ENCODE peak calls at places on chromosomes 1 and 21, in nine cellular contexts. O is nephron progenitor cell, N is GM06990, C is endothelial cell of umbilical vein, K is kidney, L is psoas muscle, Q is AG10803, F is Calu3, J is lower leg skin. D is an unnamed sample.
A peak's percentile ranks its signal among the peaks of the same experiment; 100 is the strongest.

GRCh38 chr1:109045595-109045994 is 3.7 kb upstream of the WDR47 start:
- DNase-seq in F (no peak), O (no peak), Q (no peak), N (no peak), L (no peak), K (no peak), C (no peak), J (no peak), D (no peak)

GRCh38 chr1:237267743-237268142 is 225.8 kb downstream of the RYR2 start:
- DNase-seq in Q (no peak), L (no peak), F (no peak), J (no peak), K (no peak), C (no peak), N (no peak), O (no peak), D (no peak)

GRCh38 chr1:179803916-179804315 is 60.8 kb downstream of the FAM163A start:
- DNase-seq in K (no peak), J (no peak), O (no peak), N (no peak), Q (peak; percentile 41), C (no peak), F (no peak), L (no peak), D (no peak)

GRCh38 chr1:154502066-154502741 is at the start of the genes SHE and TDRD10:
- DNase-seq in Q (no peak), C (peak; percentile 63), F (no peak), N (no peak), O (peak; percentile 64), J (peak; percentile 89), K (peak; percentile 83), L (peak; percentile 59), D (no peak)

GRCh38 chr1:121408354-121408753 is 223.6 kb downstream of the SRGAP2C start:
- DNase-seq in O (no peak), K (no peak), Q (no peak), N (no peak), J (no peak), C (no peak), L (no peak), F (no peak), D (no peak)

GRCh38 chr1:204742676-204743075 is 57.1 kb upstream of the LRRN2 start:
- DNase-seq in Q (no peak), C (no peak), F (no peak), J (no peak), K (peak; percentile 85), O (no peak), L (no peak), N (no peak), D (no peak)

GRCh38 chr1:42176902-42177519 is 12.5 kb upstream of the GUCA2A start:
- DNase-seq in C (peak; percentile 66), K (no peak), O (peak; percentile 24), L (no peak), J (no peak), F (peak; percentile 50), N (no peak), Q (peak; percentile 40), D (no peak)

GRCh38 chr1:31798433-31799195 is 17.2 kb downstream of the SPOCD1 start:
- DNase-seq in O (no peak), Q (peak; percentile 84), L (peak; percentile 45), C (peak; percentile 88), N (no peak), K (peak; percentile 70), J (peak; percentile 83), F (peak; percentile 56), D (peak; percentile 26)

GRCh38 chr1:38745476-38746410 is 113.8 kb downstream of the RRAGC start:
- DNase-seq in Q (no peak), K (no peak), O (no peak), F (no peak), L (no peak), J (peak; percentile 76), N (no peak), C (no peak), D (no peak)

GRCh38 chr1:90344963-90345730 is 350.2 kb downstream of the ZNF326 start:
- DNase-seq in Q (no peak), K (no peak), C (no peak), O (no peak), F (no peak), N (no peak), J (no peak), L (no peak), D (no peak)

GRCh38 chr1:24415910-24416665 is 486 bp downstream of the NIPAL3 start:
- DNase-seq in J (no peak), K (no peak), Q (no peak), F (peak; percentile 14), O (peak; percentile 22), C (no peak), L (no peak), N (no peak), D (no peak)

GRCh38 chr1:19443321-19443720 is 42.0 kb downstream of the CAPZB start:
- DNase-seq in K (no peak), F (no peak), O (no peak), Q (no peak), J (no peak), L (no peak), C (no peak), N (no peak), D (no peak)

GRCh38 chr1:36178479-36179219 is 22.7 kb downstream of the MAP7D1 start:
- DNase-seq in O (peak; percentile 57), F (no peak), K (no peak), L (no peak), C (no peak), Q (no peak), J (no peak), N (no peak), D (no peak)

GRCh38 chr1:93081716-93082115 is 2.6 kb downstream of the MTF2 start:
- DNase-seq in Q (peak; percentile 89), F (peak; percentile 4), N (no peak), K (no peak), C (peak; percentile 67), J (no peak), O (no peak), L (no peak), D (no peak)

GRCh38 chr1:98049370-98050115 is 128.7 kb upstream of the DPYD start:
- DNase-seq in J (no peak), L (no peak), N (no peak), Q (peak; percentile 31), F (no peak), O (peak; percentile 49), K (peak; percentile 53), C (peak; percentile 30), D (no peak)

DNA sequence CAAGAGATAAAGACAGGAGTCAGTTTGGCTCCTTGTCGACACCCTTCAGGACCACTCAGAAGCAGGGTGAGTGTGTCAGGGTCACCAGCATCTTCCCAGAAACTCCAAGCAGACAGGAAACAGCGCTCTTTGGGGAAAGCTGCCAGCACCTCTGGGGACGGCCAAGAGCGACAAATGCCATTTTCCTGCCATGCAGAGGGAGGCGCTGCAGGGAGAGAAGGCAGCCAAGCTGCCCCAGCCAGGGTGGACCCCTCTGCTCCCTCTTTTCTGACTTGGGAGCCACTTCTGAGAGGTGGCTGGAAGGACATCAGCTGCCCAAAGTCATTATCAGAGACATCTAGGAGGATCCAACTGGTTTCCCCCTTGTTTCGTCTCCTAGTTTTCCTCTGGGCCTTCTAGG is 29.0 kb downstream of the SIM2 start:
- DNase-seq in N (no peak), J (peak; percentile 29), Q (no peak), C (no peak), O (no peak), K (no peak), L (no peak), F (no peak), D (no peak)
- TF ChIP-seq CTCF in N (no peak), J (no peak), Q (no peak), C (no peak), O (no peak), K (no peak), L (no peak), F (no peak), D (no peak)

GRCh38 chr1:59016390-59016789 is 232.5 kb upstream of the JUN start:
- DNase-seq in N (no peak), K (no peak), L (no peak), C (no peak), J (no peak), Q (no peak), F (no peak), O (no peak), D (no peak)
- TF ChIP-seq CTCF in N (no peak), K (no peak), L (no peak), C (no peak), J (no peak), Q (no peak), F (no peak), O (no peak), D (no peak)

GRCh38 chr21:46325073-46325912 is 1.3 kb downstream of the PCNT start:
- DNase-seq in F (peak; percentile 45), O (peak; percentile 63), C (peak; percentile 59), Q (peak; percentile 37), L (peak; percentile 68), N (peak; percentile 63), K (peak; percentile 86), J (peak; percentile 88), D (no peak)
- TF ChIP-seq CTCF in F (no peak), O (no peak), C (peak; percentile 52), Q (peak; percentile 42), L (peak; percentile 21), N (peak; percentile 33), K (no peak), J (no peak), D (no peak)

GRCh38 chr1:229105109-229105508 is 165.8 kb upstream of the RAB4A start:
- DNase-seq in F (no peak), O (no peak), C (no peak), N (no peak), Q (no peak), K (no peak), L (no peak), J (peak; percentile 56), D (no peak)

GRCh38 chr1:229104654-229105053 is 166.3 kb upstream of the RAB4A start:
- DNase-seq in F (no peak), L (no peak), N (no peak), O (no peak), J (peak; percentile 5), C (no peak), K (no peak), Q (no peak), D (no peak)

GRCh38 chr1:229107302-229107815 is 163.6 kb upstream of the RAB4A start:
- DNase-seq in C (no peak), L (no peak), K (no peak), J (no peak), N (no peak), Q (no peak), F (no peak), O (no peak), D (no peak)

GRCh38 chr1:229106526-229107105 is 164.3 kb upstream of the RAB4A start:
- DNase-seq in O (no peak), L (no peak), N (no peak), Q (no peak), C (no peak), F (no peak), J (no peak), K (no peak), D (no peak)

DNA sequence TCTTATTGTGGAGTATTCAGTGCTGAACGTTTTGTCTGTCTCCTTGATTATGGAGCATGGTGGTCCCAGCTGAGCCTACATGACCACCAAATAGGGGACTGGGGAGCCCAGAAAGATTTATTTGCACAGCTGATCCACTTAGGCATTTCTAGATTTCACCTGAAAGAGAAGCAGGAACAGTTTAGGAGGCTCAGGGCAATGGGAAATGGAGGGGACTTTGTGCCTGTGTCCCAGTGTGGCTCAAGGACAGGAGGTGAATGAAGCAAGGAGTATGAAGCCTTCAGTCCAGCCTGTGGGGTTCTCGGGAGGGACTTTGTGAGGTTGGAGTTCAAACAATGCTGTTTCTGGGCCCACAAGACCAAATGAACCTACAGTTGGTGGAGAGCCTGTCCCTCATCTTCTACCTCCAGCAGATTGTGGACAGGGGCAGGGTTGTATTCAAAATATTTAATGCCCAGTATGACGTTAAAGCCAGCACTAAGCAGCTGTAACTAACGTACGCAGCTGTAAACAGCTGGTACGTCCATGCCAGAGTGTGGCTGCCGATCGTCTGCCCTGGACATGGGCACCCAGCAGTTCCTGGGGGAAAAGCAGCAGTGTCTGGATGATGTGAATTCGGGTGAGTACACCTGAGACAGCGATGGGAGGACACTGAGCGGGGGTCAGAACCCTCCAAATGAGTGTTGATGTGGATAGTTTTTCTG is 164.9 kb upstream of the RAB4A start:
- DNase-seq in L (no peak), J (peak; percentile 31), C (no peak), K (no peak), O (no peak), F (no peak), Q (no peak), N (no peak), D (no peak)
- TF ChIP-seq CTCF in L (no peak), J (no peak), C (no peak), K (no peak), O (no peak), F (no peak), Q (no peak), N (no peak), D (no peak)

D was measured in omental fat pad.